ENCODE peak calls at places on chromosomes 2 and 18, in ten cellular contexts. O, H, W, F, A, C, V, K, T and S are unnamed samples.

GRCh38 chr2:57343391-57344006 is 703.1 kb upstream of the VRK2 start:
- DNase-seq in O (no peak), H (no peak), W (no peak), F (no peak), A (no peak), C (no peak), V (no peak), K (no peak), T (no peak), S (no peak)

GRCh38 chr18:34023471-34023870 is 201.2 kb downstream of the NOL4 start:
- DNase-seq in O (no peak), H (peak; percentile 4), W (no peak), F (no peak), A (no peak), C (no peak), V (no peak), K (peak; percentile 5), T (peak; percentile 79), S (no peak)

GRCh38 chr2:56148825-56149224 is 35.0 kb upstream of the CCDC85A start:
- DNase-seq in O (no peak), H (no peak), W (no peak), F (no peak), A (no peak), C (no peak), V (no peak), K (no peak), T (no peak), S (no peak)

GRCh38 chr2:26552641-26553040 is 74.7 kb upstream of the OTOF start:
- DNase-seq in O (no peak), H (no peak), W (peak; percentile 39), F (peak; percentile 15), A (no peak), C (no peak), V (no peak), K (no peak), T (no peak), S (no peak)

GRCh38 chr2:73083886-73084792 is 12.6 kb upstream of the SFXN5 start:
- DNase-seq in O (no peak), H (no peak), W (no peak), F (no peak), A (no peak), C (no peak), V (no peak), K (no peak), T (no peak), S (no peak)

GRCh38 chr2:200300650-200301314 is 5.7 kb upstream of the SPATS2L start:
- DNase-seq in O (no peak), H (peak; percentile 76), W (no peak), F (no peak), A (no peak), C (no peak), V (no peak), K (no peak), T (peak; percentile 88), S (no peak)

GRCh38 chr2:15042824-15043223 is 410.3 kb downstream of the LRATD1 start:
- DNase-seq in O (no peak), H (peak; percentile 98), W (no peak), F (no peak), A (no peak), C (no peak), V (no peak), K (no peak), T (peak; percentile 90), S (no peak)

GRCh38 chr18:12424252-12424651 is 16.5 kb downstream of the PRELID3A start:
- DNase-seq in O (no peak), H (no peak), W (no peak), F (no peak), A (no peak), C (no peak), V (no peak), K (no peak), T (no peak), S (no peak)

GRCh38 chr2:119350311-119350998 is 16.2 kb downstream of the C2orf76 start:
- DNase-seq in O (no peak), H (no peak), W (no peak), F (no peak), A (no peak), C (no peak), V (no peak), K (peak; percentile 45), T (no peak), S (no peak)

GRCh38 chr18:67280843-67281242 is 235.7 kb downstream of the DSEL start:
- DNase-seq in O (no peak), H (no peak), W (no peak), F (no peak), A (no peak), C (no peak), V (no peak), K (no peak), T (no peak), S (no peak)

DNA sequence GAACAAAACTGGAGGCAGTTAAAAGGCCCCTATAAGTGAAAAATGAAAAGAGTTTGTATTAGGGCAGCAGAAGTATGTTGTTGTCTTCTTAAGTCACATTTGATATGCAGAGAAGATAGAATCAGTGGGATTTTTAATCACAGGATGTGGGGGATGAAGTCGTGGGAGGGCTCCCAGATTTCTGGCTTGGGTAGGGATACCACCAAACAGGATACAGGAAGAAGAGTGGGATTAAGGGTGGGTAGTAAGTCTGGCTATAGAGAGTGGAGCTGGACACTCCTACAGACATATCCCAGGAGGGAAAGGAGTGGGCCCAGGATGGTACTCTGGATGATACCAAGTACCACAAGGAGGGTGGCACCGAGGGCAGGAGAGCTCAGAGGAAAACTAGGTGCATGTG is 99.3 kb downstream of the GAREM1 start:
- DNase-seq in O (no peak), H (no peak), W (no peak), F (no peak), A (no peak), C (no peak), V (no peak), K (no peak), T (no peak), S (no peak)
- H3K4me1 ChIP-seq in O (peaks cover 20% of the 10 kb centered on the region), H (peaks cover 6% of the 10 kb centered on the region), W (peaks cover 33% of the 10 kb centered on the region), F (peaks cover 61% of the 10 kb centered on the region), A (peaks cover 12% of the 10 kb centered on the region), C (no peaks in the 10 kb centered on the region), V (no peaks in the 10 kb centered on the region), K (no peaks in the 10 kb centered on the region), T (no peaks in the 10 kb centered on the region), S (no peaks in the 10 kb centered on the region)

GRCh38 chr2:48249093-48249492 is 280.9 kb upstream of the STON1 start:
- DNase-seq in O (no peak), H (peak; percentile 77), W (no peak), F (no peak), A (no peak), C (no peak), V (no peak), K (no peak), T (peak; percentile 72), S (no peak)

GRCh38 chr2:48250474-48250844 is 279.5 kb upstream of the STON1 start:
- DNase-seq in O (no peak), H (no peak), W (no peak), F (no peak), A (no peak), C (no peak), V (no peak), K (no peak), T (no peak), S (no peak)

GRCh38 chr2:48248251-48248933 is 281.6 kb upstream of the STON1 start:
- DNase-seq in O (no peak), H (peak; percentile 94), W (no peak), F (no peak), A (no peak), C (no peak), V (no peak), K (no peak), T (peak; percentile 93), S (no peak)

GRCh38 chr2:48250943-48251342 is 279.0 kb upstream of the STON1 start:
- DNase-seq in O (no peak), H (peak; percentile 19), W (no peak), F (no peak), A (no peak), C (no peak), V (no peak), K (no peak), T (no peak), S (no peak)

DNA sequence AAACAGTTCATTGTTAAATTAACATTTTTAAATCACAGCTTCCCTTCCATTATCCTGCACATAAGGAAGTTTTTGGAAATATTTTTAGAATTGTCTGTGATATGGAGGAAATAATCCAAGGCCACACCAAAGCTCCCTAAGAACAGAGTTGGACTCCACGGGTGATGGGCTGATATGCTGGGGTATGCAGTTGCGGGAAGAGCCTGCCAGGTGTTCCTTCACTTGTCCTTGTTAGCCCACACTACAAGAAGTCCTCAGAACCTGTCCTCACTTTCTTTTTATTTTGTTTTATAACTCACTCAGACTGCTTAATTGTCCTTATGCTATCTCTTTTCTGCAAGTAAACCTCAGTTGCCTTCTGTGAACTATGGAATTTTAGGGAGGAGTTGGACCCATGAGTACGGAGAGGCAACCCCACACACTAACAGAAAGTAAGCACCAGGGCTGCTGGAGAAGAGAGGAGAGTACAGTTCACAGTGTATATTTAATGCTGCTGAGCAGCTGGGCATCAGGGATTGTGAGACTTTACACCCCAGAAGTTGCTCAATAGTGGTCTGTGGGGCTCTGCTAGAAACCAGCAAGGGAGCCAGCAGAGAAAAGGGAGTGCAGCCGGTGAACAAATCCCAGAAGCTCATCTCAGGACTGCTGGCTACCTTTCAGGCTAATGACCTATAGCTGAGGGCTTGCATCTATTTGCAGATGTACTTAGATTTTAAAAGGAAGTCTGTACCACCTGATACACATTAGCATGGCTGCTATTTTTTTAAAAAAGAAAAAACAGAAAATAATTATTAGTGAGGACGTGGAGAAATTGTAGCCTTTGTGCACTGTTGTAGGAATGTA is 280.1 kb upstream of the STON1 start:
- DNase-seq in O (no peak), H (peak; percentile 64), W (no peak), F (peak; percentile 87), A (no peak), C (no peak), V (no peak), K (no peak), T (peak; percentile 15), S (no peak)
- H3K4me1 ChIP-seq in O (peaks cover 34% of the 10 kb centered on the region), H (peaks cover 9% of the 10 kb centered on the region), W (peaks cover 26% of the 10 kb centered on the region), F (peaks cover 35% of the 10 kb centered on the region), A (peaks cover 11% of the 10 kb centered on the region), C (no peaks in the 10 kb centered on the region), V (no peaks in the 10 kb centered on the region), K (peaks cover 5% of the 10 kb centered on the region), T (peaks cover 24% of the 10 kb centered on the region), S (no peaks in the 10 kb centered on the region)

GRCh38 chr2:239244625-239245024 is 156.2 kb downstream of the HDAC4 start:
- DNase-seq in O (no peak), H (no peak), W (peak; percentile 57), F (peak; percentile 40), A (peak; percentile 51), C (no peak), V (no peak), K (no peak), T (no peak), S (no peak)
- H3K4me1 ChIP-seq in O (peaks cover 83% of the 10 kb centered on the region), H (peaks cover 18% of the 10 kb centered on the region), W (peaks cover 7% of the 10 kb centered on the region), F (peaks cover 22% of the 10 kb centered on the region), A (peaks cover 59% of the 10 kb centered on the region), C (peaks cover 4% of the 10 kb centered on the region), V (peaks cover 5% of the 10 kb centered on the region), K (peaks cover 37% of the 10 kb centered on the region), T (peaks cover 11% of the 10 kb centered on the region), S (peaks cover 5% of the 10 kb centered on the region)

DNA sequence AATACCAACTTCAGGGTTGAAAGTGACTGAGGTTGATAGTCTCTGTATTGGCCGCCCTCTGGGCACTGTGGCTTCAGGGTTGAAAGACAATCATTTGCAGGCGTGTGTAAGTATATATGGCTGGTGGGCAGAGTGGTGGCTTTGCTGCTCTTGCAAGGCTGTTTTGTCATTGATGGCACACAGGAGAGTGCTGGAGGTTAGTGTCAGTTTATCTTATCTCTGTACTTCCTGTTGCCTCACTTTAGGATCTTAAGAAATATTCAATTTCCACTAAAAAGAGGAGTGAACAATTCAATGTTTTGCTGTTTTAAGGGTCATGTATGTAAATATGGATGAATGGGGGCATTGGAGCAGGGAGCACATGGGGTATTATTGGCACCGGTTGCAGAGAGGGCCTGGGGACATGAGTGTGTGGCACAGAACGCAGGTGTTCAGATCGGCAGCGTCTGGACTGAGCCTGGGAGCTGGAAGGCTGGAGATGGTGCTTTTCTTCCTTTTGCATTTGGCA is 51.5 kb downstream of the NCK2 start:
- DNase-seq in O (no peak), H (no peak), W (no peak), F (no peak), A (no peak), C (no peak), V (peak; percentile 47), K (no peak), T (no peak), S (no peak)
- H3K4me1 ChIP-seq in O (peaks cover 52% of the 10 kb centered on the region), H (peaks cover 16% of the 10 kb centered on the region), W (peaks cover 84% of the 10 kb centered on the region), F (peaks cover 6% of the 10 kb centered on the region), A (peaks cover 70% of the 10 kb centered on the region), C (peaks cover under 1% of the 10 kb centered on the region), V (peaks cover 100% of the 10 kb centered on the region), K (peaks cover 30% of the 10 kb centered on the region), T (peaks cover 22% of the 10 kb centered on the region), S (peaks cover 77% of the 10 kb centered on the region)